ENCODE peak calls at places on chromosomes 7 and 10, in four cellular contexts. A, K, P and B are unnamed samples.

GRCh38 chr10:107144490-107144889 is 20.0 kb downstream of the SORCS1 start:
- DNase-seq in A (no peak), K (no peak), P (no peak), B (no peak)

GRCh38 chr10:97573021-97573420 is 442 bp downstream of the ANKRD2 start:
- DNase-seq in A (no peak), K (no peak), P (no peak), B (no peak)

GRCh38 chr7:113179313-113179712 is 61.0 kb upstream of the SMIM30 start:
- DNase-seq in A (no peak), K (no peak), P (no peak), B (no peak)

GRCh38 chr10:126027707-126028106 is 131.3 kb downstream of the FANK1 start:
- DNase-seq in A (no peak), K (no peak), P (no peak), B (no peak)

GRCh38 chr7:82428186-82428961 is 15.2 kb downstream of the CACNA2D1 start:
- DNase-seq in A (peak; percentile 12), K (no peak), P (no peak), B (no peak)

GRCh38 chr10:21675157-21675796 is 141.2 kb downstream of the MLLT10 start:
- DNase-seq in A (no peak), K (no peak), P (no peak), B (peak; percentile 23)

GRCh38 chr10:131567279-131568162 is 256.0 kb upstream of the TCERG1L start:
- DNase-seq in A (no peak), K (no peak), P (no peak), B (no peak)

GRCh38 chr7:55557666-55558188 is 14.6 kb downstream of the VOPP1 start:
- DNase-seq in A (no peak), K (no peak), P (no peak), B (no peak)

GRCh38 chr7:26650081-26650480 is 214.3 kb downstream of the SKAP2 start:
- DNase-seq in A (no peak), K (no peak), P (no peak), B (no peak)

GRCh38 chr7:6425948-6426347 is 21.8 kb downstream of the DAGLB start:
- DNase-seq in A (no peak), K (no peak), P (no peak), B (no peak)

GRCh38 chr10:88848499-88848898 is 3.1 kb downstream of the ANKRD22 start:
- DNase-seq in A (no peak), K (no peak), P (no peak), B (peak; percentile 27)

GRCh38 chr7:81594767-81595166 is 175.1 kb downstream of the HGF start:
- DNase-seq in A (no peak), K (no peak), P (no peak), B (no peak)